ENCODE peak calls at places on chromosomes 4 and X, in four cellular contexts. One of them, this sample, is unnamed.

GRCh38 chrX:22135171-22135711 is 103.1 kb downstream of the PHEX start:
- DNase-seq in fibroblast of pulmonary artery: peak; percentile 41
- DNase-seq in heart left ventricle: no peak
- DNase-seq in right atrium auricular region: no peak
- DNase-seq in this sample: peak; percentile 58

GRCh38 chr4:64781737-64782326 is 372.6 kb upstream of the TECRL start:
- DNase-seq in fibroblast of pulmonary artery: peak; percentile 55
- DNase-seq in heart left ventricle: no peak
- DNase-seq in right atrium auricular region: no peak
- DNase-seq in this sample: peak; percentile 40

GRCh38 chrX:8726031-8726652 is 5.8 kb downstream of the ANOS1 start:
- DNase-seq in fibroblast of pulmonary artery: no peak
- DNase-seq in heart left ventricle: no peak
- DNase-seq in right atrium auricular region: no peak
- DNase-seq in this sample: no peak

GRCh38 chr4:185143596-185143969 is 517 bp downstream of the SLC25A4 start:
- DNase-seq in fibroblast of pulmonary artery: no peak
- DNase-seq in heart left ventricle: peak; percentile 79
- DNase-seq in right atrium auricular region: no peak
- DNase-seq in this sample: no peak

GRCh38 chr4:4415107-4415805 is 28.4 kb downstream of the NSG1 start:
- DNase-seq in fibroblast of pulmonary artery: no peak
- DNase-seq in heart left ventricle: no peak
- DNase-seq in right atrium auricular region: no peak
- DNase-seq in this sample: no peak

GRCh38 chr4:89586864-89587263 is 250.1 kb downstream of the SNCA start:
- DNase-seq in fibroblast of pulmonary artery: peak; percentile 44
- DNase-seq in heart left ventricle: no peak
- DNase-seq in right atrium auricular region: no peak
- DNase-seq in this sample: peak; percentile 27

GRCh38 chrX:70444326-70445196 is at the start of gene DLG3:
- DNase-seq in fibroblast of pulmonary artery: peak; percentile 44
- DNase-seq in heart left ventricle: no peak
- DNase-seq in right atrium auricular region: no peak
- DNase-seq in this sample: peak; percentile 46

GRCh38 chr4:116180056-116180690 is 905.2 kb downstream of the TRAM1L1 start:
- DNase-seq in fibroblast of pulmonary artery: peak; percentile 2
- DNase-seq in heart left ventricle: no peak
- DNase-seq in right atrium auricular region: no peak
- DNase-seq in this sample: peak; percentile 3

GRCh38 chrX:16188687-16189086 is 21.4 kb downstream of the MAGEB17 start:
- DNase-seq in fibroblast of pulmonary artery: peak; percentile 10
- DNase-seq in heart left ventricle: no peak
- DNase-seq in right atrium auricular region: no peak
- DNase-seq in this sample: peak; percentile 39

GRCh38 chr4:18798123-18798522 is 776.6 kb upstream of the LCORL start:
- DNase-seq in fibroblast of pulmonary artery: no peak
- DNase-seq in heart left ventricle: no peak
- DNase-seq in right atrium auricular region: no peak
- DNase-seq in this sample: no peak

GRCh38 chr4:56215901-56216300 is 171.4 kb downstream of the AASDH start:
- DNase-seq in fibroblast of pulmonary artery: peak; percentile 85
- DNase-seq in heart left ventricle: no peak
- DNase-seq in right atrium auricular region: no peak
- DNase-seq in this sample: peak; percentile 70

GRCh38 chr4:169625886-169626285 is 5.5 kb downstream of the CLCN3 start:
- DNase-seq in fibroblast of pulmonary artery: no peak
- DNase-seq in heart left ventricle: no peak
- DNase-seq in right atrium auricular region: no peak
- DNase-seq in this sample: no peak

GRCh38 chrX:74535633-74536141 is 78.7 kb downstream of the RLIM start:
- DNase-seq in fibroblast of pulmonary artery: peak; percentile 46
- DNase-seq in heart left ventricle: peak; percentile 86
- DNase-seq in right atrium auricular region: peak; percentile 82
- DNase-seq in this sample: peak; percentile 63

GRCh38 chr4:41935652-41936021 is 408 bp downstream of the TMEM33 start:
- DNase-seq in fibroblast of pulmonary artery: peak; percentile 11
- DNase-seq in heart left ventricle: no peak
- DNase-seq in right atrium auricular region: no peak
- DNase-seq in this sample: peak; percentile 35

GRCh38 chr4:158805628-158806471 is 37.0 kb downstream of the FNIP2 start:
- DNase-seq in fibroblast of pulmonary artery: no peak
- DNase-seq in heart left ventricle: no peak
- DNase-seq in right atrium auricular region: no peak
- DNase-seq in this sample: no peak

GRCh38 chr4:124964251-124964650 is 251.7 kb upstream of the ANKRD50 start:
- DNase-seq in fibroblast of pulmonary artery: no peak
- DNase-seq in heart left ventricle: no peak
- DNase-seq in right atrium auricular region: no peak
- DNase-seq in this sample: no peak

GRCh38 chr4:23959401-23960148 is 69.7 kb upstream of the PPARGC1A start:
- DNase-seq in fibroblast of pulmonary artery: no peak
- DNase-seq in heart left ventricle: no peak
- DNase-seq in right atrium auricular region: no peak
- DNase-seq in this sample: no peak

GRCh38 chrX:43644124-43644701 is 11.9 kb upstream of the MAOA start:
- DNase-seq in fibroblast of pulmonary artery: peak; percentile 90
- DNase-seq in heart left ventricle: no peak
- DNase-seq in right atrium auricular region: no peak
- DNase-seq in this sample: peak; percentile 91

GRCh38 chrX:110420771-110421498 is 62.3 kb downstream of the RTL9 start:
- DNase-seq in fibroblast of pulmonary artery: no peak
- DNase-seq in heart left ventricle: no peak
- DNase-seq in right atrium auricular region: no peak
- DNase-seq in this sample: no peak

GRCh38 chr4:77669911-77670590 is 64.4 kb downstream of the CXCL13 start:
- DNase-seq in fibroblast of pulmonary artery: no peak
- DNase-seq in heart left ventricle: no peak
- DNase-seq in right atrium auricular region: no peak
- DNase-seq in this sample: no peak

GRCh38 chr4:177938226-177938625 is 496.0 kb upstream of the AGA start:
- DNase-seq in fibroblast of pulmonary artery: no peak
- DNase-seq in heart left ventricle: no peak
- DNase-seq in right atrium auricular region: no peak
- DNase-seq in this sample: no peak

GRCh38 chr4:30717208-30718020 is 2.8 kb upstream of the PCDH7 start:
- DNase-seq in fibroblast of pulmonary artery: peak; percentile 76
- DNase-seq in heart left ventricle: peak; percentile 65
- DNase-seq in right atrium auricular region: no peak
- DNase-seq in this sample: peak; percentile 72
- H3K4me3 ChIP-seq in fibroblast of pulmonary artery: peak overlapping the region; percentile 69
- H3K4me3 ChIP-seq in heart left ventricle: peak overlapping the region; percentile 57
- H3K4me3 ChIP-seq in right atrium auricular region: peak overlapping the region; percentile 53
- H3K4me3 ChIP-seq in this sample: peak overlapping the region; percentile 61

GRCh38 chr4:1031956-1032795 is 20.8 kb downstream of the FGFRL1 start:
- DNase-seq in fibroblast of pulmonary artery: no peak
- DNase-seq in heart left ventricle: no peak
- DNase-seq in right atrium auricular region: no peak
- DNase-seq in this sample: no peak

GRCh38 chr4:1032861-1033260 is 21.4 kb downstream of the FGFRL1 start:
- DNase-seq in fibroblast of pulmonary artery: no peak
- DNase-seq in heart left ventricle: no peak
- DNase-seq in right atrium auricular region: no peak
- DNase-seq in this sample: no peak

GRCh38 chr4:1035510-1035909 is 24.1 kb downstream of the FGFRL1 start:
- DNase-seq in fibroblast of pulmonary artery: no peak
- DNase-seq in heart left ventricle: no peak
- DNase-seq in right atrium auricular region: peak; percentile 72
- DNase-seq in this sample: no peak

GRCh38 chr4:1036095-1036494 is 24.7 kb downstream of the FGFRL1 start:
- DNase-seq in fibroblast of pulmonary artery: no peak
- DNase-seq in heart left ventricle: no peak
- DNase-seq in right atrium auricular region: no peak
- DNase-seq in this sample: no peak

GRCh38 chr4:1033840-1034551 is 22.6 kb downstream of the FGFRL1 start:
- DNase-seq in fibroblast of pulmonary artery: peak; percentile 72
- DNase-seq in heart left ventricle: peak; percentile 81
- DNase-seq in right atrium auricular region: peak; percentile 75
- DNase-seq in this sample: peak; percentile 94
- TF ChIP-seq CTCF in fibroblast of pulmonary artery: no peak
- TF ChIP-seq CTCF in heart left ventricle: no peak
- TF ChIP-seq CTCF in right atrium auricular region: no peak
- TF ChIP-seq CTCF in this sample: no peak

GRCh38 chr4:26323807-26324206 is 3.0 kb downstream of the RBPJ start:
- DNase-seq in fibroblast of pulmonary artery: peak; percentile 74
- DNase-seq in heart left ventricle: no peak
- DNase-seq in right atrium auricular region: no peak
- DNase-seq in this sample: peak; percentile 78
- H3K4me3 ChIP-seq in fibroblast of pulmonary artery: no peak overlapping the region
- H3K4me3 ChIP-seq in heart left ventricle: peak overlapping the region; percentile 12
- H3K4me3 ChIP-seq in right atrium auricular region: no peak overlapping the region
- H3K4me3 ChIP-seq in this sample: no peak overlapping the region

DNA sequence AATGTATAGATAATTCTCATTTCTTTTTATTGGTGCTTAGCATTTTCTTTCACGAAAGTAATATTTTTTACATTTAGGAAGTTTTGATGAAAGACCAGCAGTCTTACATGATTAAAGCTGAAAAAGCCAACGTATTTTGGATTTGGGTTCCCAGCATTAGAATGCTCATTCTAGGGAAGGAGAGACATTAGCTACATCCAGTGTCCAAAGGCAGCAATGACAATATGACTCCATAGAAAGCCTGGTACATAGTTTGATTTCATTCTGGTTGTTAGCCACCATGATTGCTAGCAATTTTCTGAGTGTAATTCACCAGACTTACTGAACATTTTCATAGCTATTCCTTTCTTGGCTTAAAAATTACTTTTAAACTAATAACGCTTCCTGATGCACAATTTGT is 1397.5 kb downstream of the PCDH7 start:
- DNase-seq in fibroblast of pulmonary artery: no peak
- DNase-seq in heart left ventricle: no peak
- DNase-seq in right atrium auricular region: no peak
- DNase-seq in this sample: no peak
- TF ChIP-seq CTCF in fibroblast of pulmonary artery: no peak
- TF ChIP-seq CTCF in heart left ventricle: no peak
- TF ChIP-seq CTCF in right atrium auricular region: no peak
- TF ChIP-seq CTCF in this sample: no peak